ENCODE peak calls at places on chromosomes 4 and X, in six cellular contexts. A is cerebellar nuclear complex; P is GM13977; K is KBM-7; C is Ammon's horn; T is CD4-positive, alpha-beta memory T cell. S is an unnamed sample.

GRCh38 chrX:6738518-6739470 is 203.9 kb upstream of the VCX3A start:
- DNase-seq in A (no peak), P (peak; percentile 34), K (no peak), C (no peak), T (no peak), S (no peak)

GRCh38 chr4:153166971-153167501 is 37.2 kb upstream of the TRIM2 start:
- DNase-seq in A (no peak), P (no peak), K (no peak), C (peak; percentile 80), T (no peak), S (peak; percentile 41)

GRCh38 chr4:100208964-100209363 is 18.7 kb upstream of the DDIT4L start:
- DNase-seq in A (no peak), P (no peak), K (no peak), C (no peak), T (no peak), S (no peak)

GRCh38 chrX:30971761-30972603 is 82.9 kb upstream of the TAB3 start:
- DNase-seq in A (no peak), P (peak; percentile 50), K (peak; percentile 69), C (peak; percentile 24), T (peak; percentile 26), S (peak; percentile 50)

GRCh38 chrX:130053236-130053635 is 57.1 kb downstream of the ELF4 start:
- DNase-seq in A (no peak), P (no peak), K (no peak), C (no peak), T (no peak), S (no peak)

GRCh38 chrX:22109442-22109841 is 77.3 kb downstream of the PHEX start:
- DNase-seq in A (no peak), P (no peak), K (no peak), C (no peak), T (no peak), S (peak; percentile 44)

GRCh38 chr4:87469390-87469789 is 47.0 kb downstream of the NUDT9 start:
- DNase-seq in A (no peak), P (no peak), K (no peak), C (no peak), T (no peak), S (no peak)

GRCh38 chr4:188305690-188306089 is 166.4 kb downstream of the TRIML1 start:
- DNase-seq in A (no peak), P (no peak), K (no peak), C (no peak), T (no peak), S (no peak)

GRCh38 chr4:141142423-141142822 is 9.2 kb upstream of the RNF150 start:
- DNase-seq in A (no peak), P (no peak), K (peak; percentile 24), C (peak; percentile 14), T (no peak), S (peak; percentile 13)

GRCh38 chr4:37490391-37491347 is 195.5 kb downstream of the RELL1 start:
- DNase-seq in A (no peak), P (no peak), K (no peak), C (no peak), T (no peak), S (no peak)

GRCh38 chr4:37008199-37008598 is 236.3 kb upstream of the NWD2 start:
- DNase-seq in A (no peak), P (no peak), K (no peak), C (no peak), T (no peak), S (peak; percentile 53)

GRCh38 chr4:126757219-126757618 is 875.5 kb upstream of the INTU start:
- DNase-seq in A (no peak), P (no peak), K (no peak), C (no peak), T (no peak), S (peak; percentile 62)

GRCh38 chr4:150242820-150243458 is 164.7 kb downstream of the DCLK2 start:
- DNase-seq in A (no peak), P (peak; percentile 53), K (peak; percentile 61), C (peak; percentile 57), T (no peak), S (peak; percentile 40)